ENCODE peak calls at places on chromosomes 6 and 20, in five cellular contexts. Z is neural crest cell, K is WTC11, M is activated B cell treated with CpG ODN at 0.5 μM for 24 hours, D is astrocyte. P is an unnamed sample.

GRCh38 chr6:137218473-137218916 is 690 bp downstream of the IFNGR1 start:
- DNase-seq in Z (no peak), K (no peak), M (no peak), D (peak), P (no peak)

GRCh38 chr20:9514461-9515210 is at the start of gene LAMP5:
- DNase-seq in Z (peak), K (peak), M (no peak), D (peak), P (peak)

GRCh38 chr20:43653966-43654365 is 12.9 kb upstream of the MYBL2 start:
- DNase-seq in Z (no peak), K (no peak), M (no peak), D (no peak), P (no peak)

GRCh38 chr6:45265246-45265645 is 62.9 kb upstream of the RUNX2 start:
- DNase-seq in Z (no peak), K (no peak), M (no peak), D (no peak), P (no peak)

GRCh38 chr20:13765299-13765698 is 19.4 kb downstream of the ESF1 start:
- DNase-seq in Z (no peak), K (no peak), M (no peak), D (no peak), P (no peak)

GRCh38 chr6:1178590-1178989 is 133.3 kb upstream of the FOXQ1 start:
- DNase-seq in Z (no peak), K (no peak), M (no peak), D (no peak), P (no peak)

GRCh38 chr20:61760321-61761112 is 305.2 kb downstream of the TAF4 start:
- DNase-seq in Z (no peak), K (no peak), M (no peak), D (no peak), P (no peak)

GRCh38 chr6:154538664-154539235 is 28.3 kb upstream of the CNKSR3 start:
- DNase-seq in Z (no peak), K (no peak), M (no peak), D (no peak), P (no peak)

GRCh38 chr20:63829943-63830820 is 882 bp downstream of the ZBTB46 start:
- DNase-seq in Z (no peak), K (peak), M (no peak), D (no peak), P (no peak)

GRCh38 chr6:158789115-158789917 is 29.9 kb downstream of the EZR start:
- DNase-seq in Z (no peak), K (no peak), M (no peak), D (no peak), P (no peak)

GRCh38 chr20:43040427-43040826 is 149.3 kb downstream of the PTPRT start:
- DNase-seq in Z (peak), K (peak), M (no peak), D (no peak), P (peak)

GRCh38 chr6:11710968-11711643 is 67.5 kb downstream of the ADTRP start:
- DNase-seq in Z (no peak), K (no peak), M (no peak), D (peak), P (no peak)

GRCh38 chr6:11298651-11299420 is 66.4 kb upstream of the NEDD9 start:
- DNase-seq in Z (no peak), K (peak), M (no peak), D (peak), P (peak)

GRCh38 chr20:12061471-12061870 is 143.8 kb downstream of the BTBD3 start:
- DNase-seq in Z (no peak), K (no peak), M (no peak), D (no peak), P (no peak)

GRCh38 chr20:24118781-24119175 is 130.2 kb upstream of the GGTLC1 start:
- DNase-seq in Z (no peak), K (no peak), M (no peak), D (no peak), P (no peak)

GRCh38 chr6:144349690-144350132 is 64.6 kb downstream of the UTRN start:
- DNase-seq in Z (no peak), K (no peak), M (no peak), D (peak), P (no peak)

GRCh38 chr6:105202486-105202885 is 22.7 kb upstream of the POPDC3 start:
- DNase-seq in Z (no peak), K (no peak), M (no peak), D (no peak), P (no peak)
- TF ChIP-seq CTCF in Z (no peak), K (no peak), M (no peak), D (no peak), P (no peak)

GRCh38 chr20:20894753-20895152 is 182.3 kb upstream of the RALGAPA2 start:
- DNase-seq in Z (no peak), K (no peak), M (no peak), D (no peak), P (no peak)
- TF ChIP-seq CTCF in Z (no peak), K (no peak), M (no peak), D (no peak), P (no peak)

DNA sequence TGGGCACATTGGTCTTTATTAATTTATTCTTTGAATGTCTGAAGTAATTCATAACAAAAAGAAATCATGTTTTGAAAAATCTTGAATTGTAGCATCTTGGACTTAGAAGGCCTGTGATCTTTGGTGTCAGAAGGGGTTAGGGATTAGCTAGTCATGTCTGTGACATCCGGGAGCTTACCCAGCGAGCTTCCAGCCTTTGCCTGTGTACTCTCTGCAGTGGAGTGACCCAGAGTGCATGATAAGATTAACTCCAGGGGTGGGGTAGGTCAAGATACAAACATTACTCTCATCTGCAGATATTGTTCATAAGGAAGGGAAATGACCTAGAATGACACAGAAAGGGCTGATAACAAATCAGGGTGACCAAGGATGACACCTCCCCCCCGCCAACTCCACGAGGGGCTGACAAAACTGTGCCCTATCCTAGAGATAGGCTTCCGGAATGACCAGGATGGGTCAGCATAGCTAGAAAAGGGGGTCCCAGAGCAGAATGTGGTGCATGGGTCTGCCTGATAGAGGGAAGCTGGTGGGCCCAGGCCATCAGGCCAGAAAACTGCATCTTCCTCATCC is 56.6 kb upstream of the BLCAP start:
- DNase-seq in Z (no peak), K (no peak), M (no peak), D (no peak), P (no peak)
- TF ChIP-seq CTCF in Z (no peak), K (no peak), M (no peak), D (no peak), P (no peak)

GRCh38 chr6:52551483-52552277 is 25.2 kb downstream of the TRAM2 start:
- DNase-seq in Z (peak), K (peak), M (no peak), D (peak), P (no peak)
- TF ChIP-seq CTCF in Z (no peak), K (no peak), M (no peak), D (no peak), P (no peak)

DNA sequence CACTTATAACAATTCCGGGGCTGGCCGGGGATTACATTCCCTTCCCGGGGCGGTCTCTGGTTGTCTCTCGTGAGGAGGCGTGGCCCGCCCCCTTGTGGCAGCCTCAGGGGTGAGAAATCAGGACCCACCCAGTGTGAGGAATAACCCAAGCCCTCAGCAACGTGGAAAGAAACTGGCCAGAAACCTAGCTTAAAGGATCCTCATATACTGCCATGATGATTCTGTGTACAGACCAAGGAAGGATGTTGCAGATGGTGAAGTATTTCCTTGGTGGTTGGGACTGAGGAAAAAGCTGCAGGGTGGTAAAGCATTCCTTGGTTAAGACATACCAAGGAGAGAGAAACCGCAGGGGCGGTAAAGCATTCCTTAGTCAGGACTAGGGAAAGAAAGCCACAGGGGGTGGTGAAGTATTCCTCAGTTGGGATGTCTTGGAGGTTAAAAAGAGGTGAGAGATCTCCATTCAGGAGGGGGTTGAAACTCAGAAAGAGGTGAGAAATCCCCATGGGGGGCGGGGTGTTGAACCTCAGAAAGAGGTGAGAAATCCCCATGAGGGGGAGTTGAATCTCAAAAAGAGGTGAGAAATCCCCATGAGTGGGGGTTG is 238.2 kb downstream of the RNGTT start:
- DNase-seq in Z (peak), K (peak), M (no peak), D (peak), P (peak)
- TF ChIP-seq CTCF in Z (peak), K (peak), M (no peak), D (peak), P (peak)

GRCh38 chr20:32487381-32487780 is 97.8 kb downstream of the NOL4L start:
- DNase-seq in Z (no peak), K (no peak), M (no peak), D (no peak), P (no peak)
- TF ChIP-seq CTCF in Z (no peak), K (no peak), M (no peak), D (no peak), P (no peak)

GRCh38 chr6:73580247-73581149 is 59.7 kb upstream of the EEF1A1 start:
- DNase-seq in Z (peak), K (peak), M (peak), D (peak), P (peak)
- TF ChIP-seq CTCF in Z (peak), K (no peak), M (no peak), D (peak), P (peak)

GRCh38 chr20:50445367-50446151 is 64.6 kb upstream of the PTPN1 start:
- DNase-seq in Z (no peak), K (peak), M (no peak), D (no peak), P (no peak)
- TF ChIP-seq CTCF in Z (no peak), K (no peak), M (no peak), D (no peak), P (no peak)

DNA sequence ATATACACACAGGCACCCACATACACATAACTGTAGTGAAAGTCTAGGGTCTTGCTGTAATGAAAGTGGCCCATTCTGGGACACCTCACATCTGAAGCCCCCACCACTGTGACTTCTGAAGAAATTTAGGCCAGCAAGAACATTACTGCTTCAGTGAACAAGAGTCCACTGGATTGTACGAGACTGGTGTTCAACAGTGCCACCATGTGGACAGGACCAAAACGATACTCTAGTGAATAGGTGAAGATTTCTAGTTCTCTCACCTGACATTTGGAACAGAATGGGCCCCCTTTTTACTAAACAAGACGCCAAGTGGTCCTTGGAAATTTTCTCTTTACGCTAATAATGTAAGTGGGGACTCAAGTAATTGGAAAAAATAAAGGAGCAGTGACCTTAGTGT is 156.9 kb downstream of the MAFB start:
- DNase-seq in Z (no peak), K (peak), M (no peak), D (no peak), P (no peak)
- TF ChIP-seq CTCF in Z (peak), K (peak), M (no peak), D (peak), P (peak)

GRCh38 chr6:43837501-43837900 is 67.5 kb downstream of the VEGFA start:
- DNase-seq in Z (no peak), K (no peak), M (no peak), D (no peak), P (no peak)

GRCh38 chr6:43836507-43836906 is 66.5 kb downstream of the VEGFA start:
- DNase-seq in Z (no peak), K (no peak), M (no peak), D (no peak), P (no peak)

GRCh38 chr6:43840490-43841218 is 70.6 kb downstream of the VEGFA start:
- DNase-seq in Z (no peak), K (no peak), M (no peak), D (no peak), P (no peak)

GRCh38 chr6:43835872-43836419 is 65.9 kb downstream of the VEGFA start:
- DNase-seq in Z (no peak), K (no peak), M (no peak), D (no peak), P (no peak)

DNA sequence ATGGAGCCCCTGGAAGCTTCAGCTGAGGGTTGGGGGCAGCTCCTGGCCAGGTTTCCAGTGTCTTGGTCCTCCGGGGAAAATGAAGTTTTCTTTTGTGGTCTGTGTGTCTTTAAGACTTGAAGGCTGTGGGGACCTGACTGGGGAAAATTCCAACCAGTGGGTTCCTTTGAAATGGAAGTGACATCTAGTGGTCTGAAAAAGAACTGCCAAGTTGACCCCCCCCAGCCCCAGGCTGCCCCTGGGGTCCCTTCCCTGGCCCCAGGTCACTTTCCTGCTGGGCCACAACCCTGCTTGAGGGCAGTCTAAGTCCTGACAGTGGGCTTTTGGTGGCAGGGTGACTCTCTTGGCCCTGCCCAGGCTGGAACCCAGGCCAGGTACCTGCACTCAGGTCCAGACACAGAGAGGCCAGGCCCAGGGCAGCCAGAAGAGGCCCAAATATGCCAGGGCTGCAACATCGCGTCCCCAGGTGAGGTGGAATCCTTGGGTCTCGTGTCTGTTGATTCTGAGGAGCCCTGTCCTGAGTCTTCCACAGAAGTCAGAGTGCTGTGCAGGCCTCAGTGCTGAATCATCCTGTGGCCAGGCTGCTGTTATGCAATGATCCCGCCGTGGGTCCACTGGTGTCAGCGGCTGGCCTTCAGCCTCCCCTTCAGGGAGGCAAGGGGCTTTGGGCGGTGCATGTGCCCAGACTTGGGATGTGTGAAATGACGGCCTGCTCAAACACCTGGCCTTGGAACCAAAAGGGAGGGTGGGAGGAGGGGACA is 68.4 kb downstream of the VEGFA start:
- DNase-seq in Z (no peak), K (peak), M (no peak), D (peak), P (no peak)
- TF ChIP-seq CTCF in Z (peak), K (peak), M (no peak), D (peak), P (peak)

P was measured in progenitor cell of endocrine pancreas.